ENCODE peak calls at places on chromosomes 13 and 19, in eight cellular contexts. E is NCI-H2107; V is MG63; N is SHP77; L is foreskin fibroblast; W is AG04449; D is activated naive CD8-positive, alpha-beta T cell treated with anti-CD3 and anti-CD28 coated beads, Interleukin-2, amount 50 U/mL, for 24 hours; A is heart right ventricle. I is an unnamed sample.

GRCh38 chr19:54684537-54684936 is 21.8 kb downstream of the LILRB4 start:
- DNase-seq in E (no peak), V (peak; percentile 46), N (peak; percentile 90), L (no peak), W (no peak), D (no peak), A (peak; percentile 24), I (peak; percentile 46)

GRCh38 chr13:114249062-114249461 is 14.4 kb downstream of the CDC16 start:
- DNase-seq in E (no peak), V (no peak), N (no peak), L (no peak), W (no peak), D (no peak), A (no peak), I (no peak)

GRCh38 chr13:23673354-23673753 is 103.1 kb downstream of the TNFRSF19 start:
- DNase-seq in E (no peak), V (peak; percentile 53), N (peak; percentile 64), L (peak; percentile 95), W (peak; percentile 92), D (no peak), A (peak; percentile 49), I (no peak)

GRCh38 chr13:50691682-50692263 is 151.7 kb downstream of the DLEU7 start:
- DNase-seq in E (no peak), V (no peak), N (no peak), L (no peak), W (no peak), D (no peak), A (no peak), I (no peak)

GRCh38 chr19:33493401-33494275 is 28.0 kb downstream of the PEPD start:
- DNase-seq in E (no peak), V (no peak), N (peak; percentile 60), L (no peak), W (no peak), D (no peak), A (no peak), I (no peak)

GRCh38 chr13:20526664-20527063 is 1.0 kb upstream of the CRYL1 start:
- DNase-seq in E (no peak), V (no peak), N (peak; percentile 10), L (no peak), W (no peak), D (no peak), A (no peak), I (no peak)

GRCh38 chr19:18700501-18701249 is 17.2 kb downstream of the CRTC1 start:
- DNase-seq in E (peak; percentile 58), V (peak; percentile 50), N (no peak), L (peak; percentile 36), W (no peak), D (peak; percentile 66), A (peak; percentile 78), I (peak; percentile 84)

GRCh38 chr19:31332096-31332495 is 17.1 kb downstream of the TSHZ3 start:
- DNase-seq in E (no peak), V (peak; percentile 35), N (no peak), L (peak; percentile 35), W (no peak), D (no peak), A (no peak), I (no peak)

GRCh38 chr13:52348983-52349780 is 56.8 kb downstream of the THSD1 start:
- DNase-seq in E (no peak), V (peak; percentile 76), N (no peak), L (peak; percentile 83), W (no peak), D (no peak), A (no peak), I (peak; percentile 16)

GRCh38 chr19:35756373-35757230 is at the start of gene HSPB6:
- DNase-seq in E (no peak), V (peak; percentile 53), N (peak; percentile 59), L (peak; percentile 79), W (no peak), D (no peak), A (peak; percentile 76), I (peak; percentile 10)